ENCODE peak calls at places on chromosomes 3 and 15, in seven cellular contexts. Q, R, X, E, U, S and O are unnamed samples. For H3K9me3, the result is how much of the 10 kb centered on the place peaks cover.

GRCh38 chr3:33003308-33003707 is 51.9 kb downstream of the CCR4 start:
- DNase-seq in Q (no peak), R (no peak), X (no peak), E (no peak), U (no peak), S (no peak), O (no peak)

GRCh38 chr3:33722626-33723370 is 4.7 kb upstream of the CLASP2 start:
- DNase-seq in Q (no peak), R (peak), X (no peak), E (no peak), U (no peak), S (no peak), O (no peak)

GRCh38 chr15:29765898-29766537 is 56.2 kb downstream of the TJP1 start:
- DNase-seq in Q (no peak), R (peak), X (no peak), E (no peak), U (peak), S (no peak), O (no peak)

GRCh38 chr3:141876891-141877561 is 583 bp downstream of the ATP1B3 start:
- DNase-seq in Q (peak), R (peak), X (no peak), E (no peak), U (peak), S (peak), O (peak)

GRCh38 chr3:172448661-172449467 is 608 bp upstream of the GHSR start:
- DNase-seq in Q (no peak), R (no peak), X (no peak), E (no peak), U (no peak), S (no peak), O (no peak)

GRCh38 chr3:138850151-138850550 is 15.4 kb upstream of the PIK3CB start:
- DNase-seq in Q (no peak), R (peak), X (no peak), E (no peak), U (peak), S (no peak), O (no peak)

GRCh38 chr3:7536921-7537320 is 676.0 kb downstream of the GRM7 start:
- DNase-seq in Q (no peak), R (no peak), X (no peak), E (no peak), U (no peak), S (no peak), O (no peak)

GRCh38 chr3:113183748-113184661 is 27.4 kb upstream of the BOC start:
- DNase-seq in Q (peak), R (peak), X (no peak), E (no peak), U (no peak), S (no peak), O (no peak)

GRCh38 chr15:67833504-67834248 is 6.2 kb downstream of the RNU6-1 start:
- DNase-seq in Q (peak), R (no peak), X (no peak), E (peak), U (no peak), S (no peak), O (no peak)

GRCh38 chr3:16885588-16885903 is 791 bp downstream of the PLCL2 start:
- DNase-seq in Q (no peak), R (no peak), X (no peak), E (no peak), U (no peak), S (no peak), O (no peak)

GRCh38 chr3:13539671-13540070 is 9.3 kb upstream of the FBLN2 start:
- DNase-seq in Q (no peak), R (no peak), X (no peak), E (no peak), U (no peak), S (no peak), O (no peak)

GRCh38 chr15:77568960-77569646 is 63.6 kb downstream of the LINGO1 start:
- DNase-seq in Q (no peak), R (peak), X (no peak), E (no peak), U (peak), S (no peak), O (no peak)

DNA sequence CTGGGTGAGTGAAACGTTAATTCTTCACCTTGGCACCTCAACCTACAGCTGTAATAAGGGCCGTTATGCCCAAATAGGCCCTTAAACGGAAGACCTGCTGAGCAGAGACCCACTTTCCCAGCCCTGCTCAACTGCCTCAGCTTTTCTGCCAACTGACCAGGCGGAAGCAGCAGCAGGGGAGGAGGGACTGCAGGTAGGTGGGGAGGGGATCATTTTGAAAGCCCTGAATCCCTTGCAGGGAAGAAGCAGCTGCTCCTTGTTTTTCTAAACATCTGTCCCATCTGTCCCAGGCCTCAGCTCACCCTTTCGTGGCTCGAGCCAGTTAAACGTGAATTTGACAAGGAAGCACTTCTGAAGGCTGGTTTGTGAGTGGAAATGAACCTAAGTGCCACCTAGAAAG is 979 bp upstream of the CMC1 start:
- DNase-seq in Q (no peak), R (no peak), X (no peak), E (no peak), U (no peak), S (no peak), O (no peak)
- H3K9me3 ChIP-seq in Q (under half), R (under half), X (under half), E (under half), U (under half), S (under half), O (under half)

GRCh38 chr3:179716226-179716625 is 63.4 kb downstream of the USP13 start:
- DNase-seq in Q (no peak), R (no peak), X (no peak), E (no peak), U (no peak), S (no peak), O (no peak)
- H3K27ac ChIP-seq in Q (no peak), R (peak), X (no peak), E (no peak), U (peak), S (no peak), O (no peak)

GRCh38 chr15:19987389-19988048 is 554.1 kb downstream of the GOLGA6L6 start:
- DNase-seq in Q (no peak), R (no peak), X (no peak), E (no peak), U (no peak), S (no peak), O (no peak)

DNA sequence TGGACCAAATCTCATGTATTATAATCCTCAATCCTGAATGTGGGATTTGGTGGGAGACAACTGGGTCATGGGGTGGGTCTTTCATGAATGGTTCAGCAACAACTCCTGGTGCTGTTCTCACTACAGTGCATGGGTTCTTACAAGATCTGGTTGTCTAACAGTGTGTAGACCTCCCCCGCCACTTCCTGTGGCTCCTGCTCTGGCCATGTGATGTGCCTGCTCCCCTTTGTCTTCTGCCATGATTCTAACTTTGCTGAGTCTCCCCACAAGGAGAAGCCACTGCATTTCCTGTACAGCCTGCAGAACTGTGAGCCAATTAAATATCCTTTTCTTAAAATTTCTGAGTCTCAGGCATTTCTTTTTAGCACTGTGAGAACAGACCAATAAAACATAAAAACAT is 557.5 kb downstream of the GOLGA6L6 start:
- DNase-seq in Q (no peak), R (no peak), X (no peak), E (no peak), U (no peak), S (no peak), O (no peak)
- H3K9me3 ChIP-seq in Q (under half), R (under half), X (under half), E (under half), U (under half), S (under half), O (under half)

GRCh38 chr15:81863157-81863556 is 182.7 kb downstream of the MEX3B start:
- DNase-seq in Q (no peak), R (peak), X (no peak), E (no peak), U (no peak), S (no peak), O (no peak)

GRCh38 chr15:81858586-81858985 is 187.2 kb downstream of the MEX3B start:
- DNase-seq in Q (no peak), R (no peak), X (no peak), E (no peak), U (no peak), S (no peak), O (no peak)

GRCh38 chr15:81856627-81857026 is 189.2 kb downstream of the MEX3B start:
- DNase-seq in Q (no peak), R (no peak), X (no peak), E (no peak), U (no peak), S (no peak), O (no peak)

GRCh38 chr15:81858136-81858535 is 187.7 kb downstream of the MEX3B start:
- DNase-seq in Q (no peak), R (no peak), X (no peak), E (no peak), U (no peak), S (no peak), O (no peak)

GRCh38 chr15:81859737-81860516 is 185.9 kb downstream of the MEX3B start:
- DNase-seq in Q (no peak), R (no peak), X (no peak), E (no peak), U (no peak), S (no peak), O (no peak)
- H3K27ac ChIP-seq in Q (no peak), R (no peak), X (no peak), E (no peak), U (no peak), S (no peak), O (no peak)

GRCh38 chr3:196555295-196555694 is 13.1 kb downstream of the WDR53 start:
- DNase-seq in Q (no peak), R (no peak), X (no peak), E (no peak), U (no peak), S (no peak), O (no peak)
- H3K9me3 ChIP-seq in Q (under half), R (under half), X (under half), E (under half), U (under half), S (under half), O (under half)

GRCh38 chr3:183954875-183955274 is 62.8 kb downstream of the ABCC5 start:
- DNase-seq in Q (no peak), R (no peak), X (no peak), E (no peak), U (no peak), S (no peak), O (no peak)
- H3K27ac ChIP-seq in Q (no peak), R (no peak), X (no peak), E (no peak), U (no peak), S (no peak), O (no peak)

GRCh38 chr3:10692039-10692438 is 124.0 kb upstream of the SLC6A11 start:
- DNase-seq in Q (no peak), R (no peak), X (no peak), E (no peak), U (no peak), S (no peak), O (no peak)

GRCh38 chr3:10695595-10696285 is 120.3 kb upstream of the SLC6A11 start:
- DNase-seq in Q (no peak), R (peak), X (no peak), E (no peak), U (no peak), S (no peak), O (no peak)

GRCh38 chr3:10697918-10698317 is 118.1 kb upstream of the SLC6A11 start:
- DNase-seq in Q (no peak), R (no peak), X (no peak), E (no peak), U (no peak), S (no peak), O (no peak)

GRCh38 chr3:10693457-10693856 is 122.6 kb upstream of the SLC6A11 start:
- DNase-seq in Q (no peak), R (no peak), X (no peak), E (no peak), U (no peak), S (no peak), O (no peak)

DNA sequence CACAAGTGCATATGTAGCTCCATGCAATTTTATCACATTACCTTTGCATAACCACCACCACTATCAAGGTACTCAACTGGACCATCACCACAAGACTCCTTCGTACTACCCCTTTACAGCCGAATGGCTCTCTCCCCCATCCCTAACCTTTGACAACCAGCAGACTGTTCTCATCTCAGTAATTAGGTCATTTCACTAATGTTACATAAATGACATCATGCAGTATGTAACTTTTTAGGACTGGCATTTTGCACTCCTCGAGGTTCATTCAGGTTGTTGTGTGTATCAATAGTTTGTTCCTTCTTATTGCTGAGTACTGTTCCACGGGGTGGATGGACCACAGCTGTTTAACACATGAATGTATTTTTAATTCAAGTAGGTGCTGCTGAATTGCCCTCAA is 121.8 kb upstream of the SLC6A11 start:
- DNase-seq in Q (no peak), R (no peak), X (no peak), E (no peak), U (no peak), S (no peak), O (no peak)
- H3K9me3 ChIP-seq in Q (under half), R (under half), X (under half), E (under half), U (under half), S (under half), O (under half)

DNA sequence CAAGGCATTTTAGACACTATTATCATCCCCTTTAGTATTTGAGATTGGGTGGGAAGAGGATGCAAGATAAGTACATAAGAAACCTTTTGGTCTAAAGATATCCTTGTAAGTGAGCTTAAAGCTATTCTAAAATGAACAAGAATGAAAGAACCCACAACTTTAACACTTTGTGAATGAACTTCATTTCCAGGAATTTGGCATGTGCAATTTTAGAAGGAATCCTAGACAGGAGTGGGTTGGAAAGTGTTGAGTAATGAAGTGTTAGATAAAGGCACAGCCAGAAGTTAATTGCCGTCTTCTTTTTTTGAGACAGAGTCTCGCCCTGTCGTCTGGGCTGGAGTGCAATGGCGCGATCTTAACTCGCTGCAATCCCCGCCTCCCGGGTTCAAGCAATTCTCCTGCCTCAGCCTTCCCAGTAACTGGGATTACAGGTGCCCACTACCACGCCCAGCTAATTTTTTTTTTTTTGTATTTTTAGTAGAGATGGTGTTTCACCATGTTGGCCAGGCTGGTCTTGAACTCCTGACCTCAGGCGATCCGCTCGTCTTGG is 13.2 kb upstream of the TEX9 start:
- DNase-seq in Q (no peak), R (peak), X (no peak), E (no peak), U (no peak), S (no peak), O (no peak)
- H3K27ac ChIP-seq in Q (no peak), R (no peak), X (no peak), E (no peak), U (no peak), S (no peak), O (no peak)

DNA sequence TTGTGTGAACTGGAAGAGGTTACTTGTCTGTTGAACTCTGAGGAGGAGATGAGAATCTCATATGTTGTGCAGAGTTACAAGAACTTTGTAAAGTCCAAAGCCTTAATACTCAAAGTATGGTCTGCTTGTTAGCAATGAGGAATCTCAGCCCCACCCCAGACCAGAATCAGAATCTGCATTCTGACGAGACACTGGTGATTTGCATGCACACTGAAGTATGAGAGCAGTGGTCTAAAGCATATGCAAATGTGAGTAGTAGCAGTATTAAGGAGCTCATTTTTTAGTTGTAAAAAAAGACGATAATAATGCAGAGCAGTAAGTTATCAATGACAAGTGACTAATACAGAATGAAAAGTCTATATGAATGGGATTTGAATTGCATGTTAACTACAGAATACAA is 327.7 kb downstream of the RYR3 start:
- DNase-seq in Q (no peak), R (no peak), X (no peak), E (no peak), U (no peak), S (no peak), O (no peak)
- H3K9me3 ChIP-seq in Q (under half), R (under half), X (under half), E (under half), U (under half), S (under half), O (under half)

GRCh38 chr15:56871180-56871579 is 47.3 kb upstream of the TCF12 start:
- DNase-seq in Q (peak), R (peak), X (no peak), E (no peak), U (no peak), S (no peak), O (no peak)
- H3K27ac ChIP-seq in Q (no peak), R (no peak), X (no peak), E (peak), U (no peak), S (no peak), O (no peak)